ENCODE peak calls at places on chromosomes 3 and 15, in six cellular contexts. I is coronary artery, F is GM20000, H is foreskin keratinocyte, S is renal cortical epithelial cell, K is endothelial cell. B is an unnamed sample.

GRCh38 chr3:17201538-17201937 is 316.8 kb downstream of the PLCL2 start:
- DNase-seq in K (no peak), S (no peak), I (no peak), F (no peak), H (no peak), B (no peak)

GRCh38 chr15:61037031-61037430 is 192.1 kb downstream of the RORA start:
- DNase-seq in K (no peak), I (no peak), H (no peak), F (no peak), S (no peak), B (no peak)

GRCh38 chr3:113136071-113136470 is 75.3 kb upstream of the BOC start:
- DNase-seq in H (no peak), K (no peak), S (peak), F (no peak), I (no peak), B (no peak)

GRCh38 chr3:12695112-12695511 is 31.2 kb upstream of the RAF1 start:
- DNase-seq in I (no peak), F (no peak), H (no peak), S (no peak), K (no peak), B (no peak)

GRCh38 chr3:33541918-33542317 is 101.7 kb upstream of the UBP1 start:
- DNase-seq in H (no peak), S (peak), F (no peak), K (no peak), I (no peak), B (no peak)

GRCh38 chr3:14154242-14154641 is 24.2 kb downstream of the XPC start:
- DNase-seq in S (no peak), K (no peak), F (no peak), H (no peak), I (no peak), B (no peak)

GRCh38 chr15:74598126-74598842 is 17.4 kb upstream of the CLK3 start:
- DNase-seq in F (peak), S (peak), I (peak), H (peak), K (peak), B (peak)

GRCh38 chr3:58383476-58383875 is 50.2 kb downstream of the PDHB start:
- DNase-seq in I (no peak), K (no peak), S (peak), F (no peak), H (peak), B (no peak)

GRCh38 chr3:133459400-133459799 is 59.5 kb downstream of the BFSP2 start:
- DNase-seq in F (no peak), I (no peak), H (no peak), S (no peak), K (no peak), B (no peak)

GRCh38 chr3:116579843-116580242 is 129.7 kb upstream of the TUSC7 start:
- DNase-seq in K (peak), I (no peak), H (peak), F (no peak), S (peak), B (no peak)

GRCh38 chr3:190321789-190322603 is at the start of gene CLDN1:
- DNase-seq in H (peak), S (no peak), F (peak), I (peak), K (peak), B (peak)

GRCh38 chr3:51977449-51978142 is 2.7 kb downstream of the ABHD14A start:
- DNase-seq in I (no peak), K (no peak), H (peak), F (no peak), S (no peak), B (no peak)

GRCh38 chr3:186719945-186720739 is 3.0 kb downstream of the KNG1 start:
- DNase-seq in K (no peak), H (no peak), F (no peak), I (no peak), S (no peak), B (no peak)

GRCh38 chr15:67897646-67898045 is 57.8 kb upstream of the RNU6-1 start:
- DNase-seq in K (no peak), F (no peak), S (no peak), H (no peak), I (no peak), B (no peak)

GRCh38 chr3:58008140-58009025 is at the start of gene FLNB:
- DNase-seq in F (peak), K (peak), I (peak), S (no peak), H (no peak), B (peak)

GRCh38 chr3:182722938-182723337 is 70.4 kb upstream of the ATP11B start:
- DNase-seq in H (no peak), F (no peak), S (no peak), K (no peak), I (no peak), B (no peak)

GRCh38 chr3:45464336-45464809 is 76.0 kb downstream of the LARS2 start:
- DNase-seq in H (no peak), K (peak), S (no peak), I (no peak), F (no peak), B (no peak)

GRCh38 chr3:70779296-70779695 is 466.9 kb upstream of the MDFIC2 start:
- DNase-seq in F (no peak), I (no peak), H (no peak), S (no peak), K (no peak), B (no peak)

GRCh38 chr15:75573001-75573400 is 6.1 kb downstream of the PTPN9 start:
- DNase-seq in H (peak), K (no peak), S (peak), I (no peak), F (no peak), B (no peak)

GRCh38 chr3:174162550-174162949 is 696.6 kb upstream of the NAALADL2 start:
- DNase-seq in S (no peak), K (no peak), F (no peak), H (peak), I (no peak), B (no peak)

GRCh38 chr15:97962263-97962662 is 1.8 kb downstream of the ARRDC4 start:
- DNase-seq in S (no peak), F (no peak), K (no peak), I (no peak), H (no peak), B (no peak)

GRCh38 chr3:13710251-13710650 is 161.3 kb downstream of the FBLN2 start:
- DNase-seq in S (no peak), H (no peak), K (peak), I (peak), F (no peak), B (no peak)

GRCh38 chr3:9986230-9986725 is 363 bp downstream of the EMC3 start:
- DNase-seq in I (peak), F (no peak), K (no peak), S (no peak), H (no peak), B (no peak)

GRCh38 chr3:71466483-71466882 is 117.0 kb downstream of the FOXP1 start:
- DNase-seq in I (no peak), S (no peak), F (no peak), K (no peak), H (no peak), B (no peak)

GRCh38 chr3:154050766-154051165 is 70.4 kb upstream of the ARHGEF26 start:
- DNase-seq in S (peak), K (no peak), H (peak), I (no peak), F (no peak), B (no peak)